ENCODE peak calls at places on chromosomes 5 and 9, in nine cellular contexts. One of them, this sample, is unnamed.

GRCh38 chr5:158463971-158464370 is 605.0 kb upstream of the CLINT1 start:
- DNase-seq in endodermal cell: no peak
- DNase-seq in cardiac muscle cell: no peak
- DNase-seq in heart right ventricle: peak; percentile 20
- DNase-seq in lower lobe of right lung: no peak
- DNase-seq in astrocyte: no peak
- DNase-seq in CD8-positive, alpha-beta T cell: no peak
- DNase-seq in CD4-positive, alpha-beta memory T cell: no peak
- DNase-seq in Panc1: no peak
- DNase-seq in this sample: no peak

GRCh38 chr5:73152411-73153388 is 20.3 kb upstream of the TMEM174 start:
- DNase-seq in astrocyte: no peak
- DNase-seq in lower lobe of right lung: no peak
- DNase-seq in Panc1: no peak
- DNase-seq in CD8-positive, alpha-beta T cell: no peak
- DNase-seq in endodermal cell: peak; percentile 71
- DNase-seq in heart right ventricle: no peak
- DNase-seq in CD4-positive, alpha-beta memory T cell: no peak
- DNase-seq in cardiac muscle cell: no peak
- DNase-seq in this sample: no peak

GRCh38 chr9:111076519-111076918 is 38.2 kb upstream of the LPAR1 start:
- DNase-seq in heart right ventricle: no peak
- DNase-seq in Panc1: no peak
- DNase-seq in CD4-positive, alpha-beta memory T cell: no peak
- DNase-seq in CD8-positive, alpha-beta T cell: no peak
- DNase-seq in endodermal cell: no peak
- DNase-seq in astrocyte: no peak
- DNase-seq in lower lobe of right lung: no peak
- DNase-seq in cardiac muscle cell: no peak
- DNase-seq in this sample: no peak

GRCh38 chr9:33430942-33431341 is 16.5 kb downstream of the AQP3 start:
- DNase-seq in heart right ventricle: no peak
- DNase-seq in CD8-positive, alpha-beta T cell: no peak
- DNase-seq in astrocyte: peak; percentile 42
- DNase-seq in Panc1: no peak
- DNase-seq in endodermal cell: no peak
- DNase-seq in CD4-positive, alpha-beta memory T cell: no peak
- DNase-seq in lower lobe of right lung: no peak
- DNase-seq in cardiac muscle cell: no peak
- DNase-seq in this sample: no peak

GRCh38 chr5:154316223-154316967 is 125.9 kb downstream of the GALNT10 start:
- DNase-seq in Panc1: no peak
- DNase-seq in astrocyte: no peak
- DNase-seq in CD8-positive, alpha-beta T cell: no peak
- DNase-seq in cardiac muscle cell: no peak
- DNase-seq in lower lobe of right lung: no peak
- DNase-seq in CD4-positive, alpha-beta memory T cell: no peak
- DNase-seq in heart right ventricle: no peak
- DNase-seq in endodermal cell: no peak
- DNase-seq in this sample: no peak

GRCh38 chr9:136965771-136966484 is 11.4 kb upstream of the PTGDS start:
- DNase-seq in CD8-positive, alpha-beta T cell: peak; percentile 73
- DNase-seq in Panc1: no peak
- DNase-seq in endodermal cell: no peak
- DNase-seq in heart right ventricle: peak; percentile 15
- DNase-seq in lower lobe of right lung: no peak
- DNase-seq in CD4-positive, alpha-beta memory T cell: peak; percentile 71
- DNase-seq in astrocyte: no peak
- DNase-seq in cardiac muscle cell: no peak
- DNase-seq in this sample: peak; percentile 24

GRCh38 chr5:107501965-107502691 is 168.6 kb downstream of the EFNA5 start:
- DNase-seq in astrocyte: no peak
- DNase-seq in CD8-positive, alpha-beta T cell: no peak
- DNase-seq in heart right ventricle: no peak
- DNase-seq in lower lobe of right lung: no peak
- DNase-seq in CD4-positive, alpha-beta memory T cell: no peak
- DNase-seq in cardiac muscle cell: no peak
- DNase-seq in Panc1: no peak
- DNase-seq in endodermal cell: no peak
- DNase-seq in this sample: no peak

GRCh38 chr9:124206391-124206790 is 51.4 kb upstream of the NEK6 start:
- DNase-seq in Panc1: no peak
- DNase-seq in heart right ventricle: no peak
- DNase-seq in cardiac muscle cell: no peak
- DNase-seq in CD4-positive, alpha-beta memory T cell: no peak
- DNase-seq in lower lobe of right lung: no peak
- DNase-seq in astrocyte: no peak
- DNase-seq in CD8-positive, alpha-beta T cell: no peak
- DNase-seq in endodermal cell: peak; percentile 10
- DNase-seq in this sample: peak; percentile 82

GRCh38 chr5:38453506-38453905 is 102.9 kb downstream of the LIFR start:
- DNase-seq in CD8-positive, alpha-beta T cell: peak; percentile 53
- DNase-seq in Panc1: no peak
- DNase-seq in heart right ventricle: no peak
- DNase-seq in CD4-positive, alpha-beta memory T cell: peak; percentile 72
- DNase-seq in astrocyte: no peak
- DNase-seq in endodermal cell: no peak
- DNase-seq in cardiac muscle cell: no peak
- DNase-seq in lower lobe of right lung: no peak
- DNase-seq in this sample: peak; percentile 91

GRCh38 chr5:157076558-157076957 is 17.6 kb upstream of the HAVCR1 start:
- DNase-seq in heart right ventricle: no peak
- DNase-seq in CD8-positive, alpha-beta T cell: no peak
- DNase-seq in lower lobe of right lung: no peak
- DNase-seq in Panc1: no peak
- DNase-seq in CD4-positive, alpha-beta memory T cell: no peak
- DNase-seq in astrocyte: peak; percentile 49
- DNase-seq in cardiac muscle cell: no peak
- DNase-seq in endodermal cell: no peak
- DNase-seq in this sample: no peak

GRCh38 chr5:41542183-41542582 is 31.8 kb upstream of the PLCXD3 start:
- DNase-seq in CD4-positive, alpha-beta memory T cell: no peak
- DNase-seq in cardiac muscle cell: no peak
- DNase-seq in Panc1: no peak
- DNase-seq in CD8-positive, alpha-beta T cell: no peak
- DNase-seq in heart right ventricle: peak; percentile 9
- DNase-seq in astrocyte: no peak
- DNase-seq in lower lobe of right lung: no peak
- DNase-seq in endodermal cell: no peak
- DNase-seq in this sample: no peak

GRCh38 chr5:156201793-156202388 is 125.1 kb upstream of the SGCD start:
- DNase-seq in CD8-positive, alpha-beta T cell: no peak
- DNase-seq in endodermal cell: no peak
- DNase-seq in CD4-positive, alpha-beta memory T cell: no peak
- DNase-seq in lower lobe of right lung: no peak
- DNase-seq in cardiac muscle cell: no peak
- DNase-seq in Panc1: no peak
- DNase-seq in heart right ventricle: no peak
- DNase-seq in astrocyte: peak; percentile 73
- DNase-seq in this sample: no peak

GRCh38 chr5:10310073-10310779 is 2.5 kb upstream of the CMBL start:
- DNase-seq in heart right ventricle: no peak
- DNase-seq in endodermal cell: no peak
- DNase-seq in Panc1: no peak
- DNase-seq in cardiac muscle cell: no peak
- DNase-seq in lower lobe of right lung: no peak
- DNase-seq in CD4-positive, alpha-beta memory T cell: no peak
- DNase-seq in CD8-positive, alpha-beta T cell: no peak
- DNase-seq in astrocyte: peak; percentile 48
- DNase-seq in this sample: no peak

GRCh38 chr5:176414704-176415103 is 1.6 kb downstream of the CLTB start:
- DNase-seq in heart right ventricle: no peak
- DNase-seq in CD4-positive, alpha-beta memory T cell: no peak
- DNase-seq in cardiac muscle cell: no peak
- DNase-seq in endodermal cell: no peak
- DNase-seq in Panc1: no peak
- DNase-seq in lower lobe of right lung: no peak
- DNase-seq in CD8-positive, alpha-beta T cell: no peak
- DNase-seq in astrocyte: no peak
- DNase-seq in this sample: no peak

GRCh38 chr5:176413709-176414191 is 2.6 kb downstream of the CLTB start:
- DNase-seq in lower lobe of right lung: no peak
- DNase-seq in astrocyte: no peak
- DNase-seq in heart right ventricle: no peak
- DNase-seq in endodermal cell: no peak
- DNase-seq in CD8-positive, alpha-beta T cell: no peak
- DNase-seq in Panc1: no peak
- DNase-seq in cardiac muscle cell: no peak
- DNase-seq in CD4-positive, alpha-beta memory T cell: no peak
- DNase-seq in this sample: no peak

GRCh38 chr5:176415240-176416122 is 858 bp downstream of the CLTB start:
- DNase-seq in cardiac muscle cell: peak; percentile 39
- DNase-seq in CD4-positive, alpha-beta memory T cell: no peak
- DNase-seq in endodermal cell: peak; percentile 73
- DNase-seq in heart right ventricle: no peak
- DNase-seq in Panc1: no peak
- DNase-seq in CD8-positive, alpha-beta T cell: no peak
- DNase-seq in lower lobe of right lung: peak; percentile 60
- DNase-seq in astrocyte: peak; percentile 43
- DNase-seq in this sample: peak; percentile 18

GRCh38 chr5:176412517-176413254 is 3.7 kb downstream of the CLTB start:
- DNase-seq in Panc1: no peak
- DNase-seq in CD4-positive, alpha-beta memory T cell: no peak
- DNase-seq in lower lobe of right lung: no peak
- DNase-seq in cardiac muscle cell: no peak
- DNase-seq in CD8-positive, alpha-beta T cell: no peak
- DNase-seq in endodermal cell: no peak
- DNase-seq in heart right ventricle: no peak
- DNase-seq in astrocyte: no peak
- DNase-seq in this sample: no peak

GRCh38 chr5:176413255-176413565 is 3.1 kb downstream of the CLTB start:
- DNase-seq in heart right ventricle: peak; percentile 40
- DNase-seq in astrocyte: no peak
- DNase-seq in endodermal cell: no peak
- DNase-seq in cardiac muscle cell: no peak
- DNase-seq in CD4-positive, alpha-beta memory T cell: no peak
- DNase-seq in lower lobe of right lung: no peak
- DNase-seq in CD8-positive, alpha-beta T cell: no peak
- DNase-seq in Panc1: no peak
- DNase-seq in this sample: no peak
- H3K27ac ChIP-seq in heart right ventricle: peak overlapping the region; percentile 40
- H3K27ac ChIP-seq in astrocyte: no peak overlapping the region
- H3K27ac ChIP-seq in endodermal cell: no peak overlapping the region
- H3K27ac ChIP-seq in cardiac muscle cell: peak overlapping the region; percentile 43
- H3K27ac ChIP-seq in CD4-positive, alpha-beta memory T cell: no peak overlapping the region
- H3K27ac ChIP-seq in lower lobe of right lung: peak overlapping the region; percentile 36
- H3K27ac ChIP-seq in CD8-positive, alpha-beta T cell: no peak overlapping the region
- H3K27ac ChIP-seq in Panc1: no peak overlapping the region
- H3K27ac ChIP-seq in this sample: no peak overlapping the region

DNA sequence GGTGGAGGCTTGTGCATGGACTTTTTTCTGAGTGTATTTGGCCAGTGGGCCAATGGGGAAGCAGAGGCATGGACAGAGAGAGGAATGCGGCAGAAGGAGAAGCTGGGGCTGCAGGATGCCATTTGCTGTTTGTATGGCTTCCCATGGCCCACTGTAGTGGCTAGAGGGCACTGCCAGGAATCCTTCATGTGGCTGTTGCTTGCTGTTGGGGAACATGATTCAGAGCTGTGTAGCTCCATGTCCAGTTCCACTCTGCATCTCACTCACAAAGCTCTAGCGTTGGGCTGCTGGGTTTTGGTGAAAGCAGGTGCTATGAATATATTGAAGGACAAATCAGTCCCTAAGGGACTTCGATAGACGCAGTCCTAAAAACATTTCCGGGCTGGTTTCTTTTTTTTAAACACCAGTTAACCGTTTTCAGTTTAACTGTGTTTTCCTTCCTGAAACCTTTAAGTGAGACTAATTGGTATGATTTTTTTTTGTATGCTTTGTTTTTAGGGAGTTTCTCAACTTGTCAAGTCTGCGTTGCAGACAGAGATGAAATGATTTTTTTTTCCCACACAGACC is 51.3 kb downstream of the SLC22A5 start:
- DNase-seq in heart right ventricle: no peak
- DNase-seq in Panc1: no peak
- DNase-seq in CD4-positive, alpha-beta memory T cell: peak; percentile 55
- DNase-seq in CD8-positive, alpha-beta T cell: no peak
- DNase-seq in cardiac muscle cell: no peak
- DNase-seq in astrocyte: no peak
- DNase-seq in endodermal cell: no peak
- DNase-seq in lower lobe of right lung: no peak
- DNase-seq in this sample: peak; percentile 94
- H3K27ac ChIP-seq in heart right ventricle: peak overlapping the region; percentile 80
- H3K27ac ChIP-seq in Panc1: peak overlapping the region; percentile 73
- H3K27ac ChIP-seq in CD4-positive, alpha-beta memory T cell: peak overlapping the region; percentile 71
- H3K27ac ChIP-seq in CD8-positive, alpha-beta T cell: peak overlapping the region; percentile 38
- H3K27ac ChIP-seq in cardiac muscle cell: no peak overlapping the region
- H3K27ac ChIP-seq in astrocyte: no peak overlapping the region
- H3K27ac ChIP-seq in endodermal cell: no peak overlapping the region
- H3K27ac ChIP-seq in lower lobe of right lung: peak overlapping the region; percentile 89
- H3K27ac ChIP-seq in this sample: peak overlapping the region; percentile 96

GRCh38 chr9:21574261-21574660 is 92.1 kb upstream of the IFNE start:
- DNase-seq in CD8-positive, alpha-beta T cell: no peak
- DNase-seq in cardiac muscle cell: no peak
- DNase-seq in astrocyte: no peak
- DNase-seq in heart right ventricle: no peak
- DNase-seq in Panc1: no peak
- DNase-seq in lower lobe of right lung: no peak
- DNase-seq in endodermal cell: no peak
- DNase-seq in CD4-positive, alpha-beta memory T cell: no peak
- DNase-seq in this sample: no peak
- H3K27ac ChIP-seq in CD8-positive, alpha-beta T cell: no peak overlapping the region
- H3K27ac ChIP-seq in cardiac muscle cell: no peak overlapping the region
- H3K27ac ChIP-seq in astrocyte: no peak overlapping the region
- H3K27ac ChIP-seq in heart right ventricle: no peak overlapping the region
- H3K27ac ChIP-seq in Panc1: peak overlapping the region; percentile 100
- H3K27ac ChIP-seq in lower lobe of right lung: no peak overlapping the region
- H3K27ac ChIP-seq in endodermal cell: no peak overlapping the region
- H3K27ac ChIP-seq in CD4-positive, alpha-beta memory T cell: no peak overlapping the region
- H3K27ac ChIP-seq in this sample: no peak overlapping the region

DNA sequence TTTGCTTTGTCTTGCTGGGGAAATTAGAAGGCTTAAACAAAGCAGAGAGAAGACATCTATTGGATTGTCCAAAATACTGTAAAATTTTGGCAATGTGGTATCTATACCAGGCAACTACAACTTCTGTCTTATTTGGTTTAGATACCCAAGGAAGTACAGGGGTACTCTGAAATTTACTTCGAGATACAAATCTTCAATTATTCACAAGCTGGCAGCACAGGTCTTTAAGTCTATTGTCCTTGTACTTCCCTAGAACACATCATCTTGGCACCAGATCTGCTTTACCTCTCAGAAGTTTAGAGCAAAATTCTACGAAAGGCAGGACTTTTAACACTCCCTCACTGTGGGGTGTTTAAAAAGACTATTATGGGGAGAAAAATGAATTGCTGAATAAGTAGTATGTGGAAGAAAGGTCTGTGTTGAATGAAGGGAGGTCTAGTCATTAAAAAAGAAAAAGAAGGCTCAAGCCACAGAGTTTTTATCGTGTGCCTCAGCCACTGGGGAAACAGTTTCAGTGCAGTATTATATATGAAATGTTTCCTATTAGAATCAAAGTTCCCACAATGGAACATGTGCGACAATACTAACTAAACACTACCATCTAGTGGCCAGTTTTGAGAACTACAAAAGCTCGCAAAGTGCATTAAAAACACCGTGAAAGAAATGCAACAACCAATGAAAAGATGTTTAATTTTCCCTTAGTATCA is 93.7 kb downstream of the PDE4D start:
- DNase-seq in astrocyte: peak; percentile 18
- DNase-seq in Panc1: peak; percentile 59
- DNase-seq in heart right ventricle: no peak
- DNase-seq in endodermal cell: peak; percentile 52
- DNase-seq in cardiac muscle cell: peak; percentile 52
- DNase-seq in lower lobe of right lung: no peak
- DNase-seq in CD8-positive, alpha-beta T cell: no peak
- DNase-seq in CD4-positive, alpha-beta memory T cell: no peak
- DNase-seq in this sample: peak; percentile 78
- H3K27ac ChIP-seq in astrocyte: no peak overlapping the region
- H3K27ac ChIP-seq in Panc1: no peak overlapping the region
- H3K27ac ChIP-seq in heart right ventricle: no peak overlapping the region
- H3K27ac ChIP-seq in endodermal cell: no peak overlapping the region
- H3K27ac ChIP-seq in cardiac muscle cell: no peak overlapping the region
- H3K27ac ChIP-seq in lower lobe of right lung: no peak overlapping the region
- H3K27ac ChIP-seq in CD8-positive, alpha-beta T cell: no peak overlapping the region
- H3K27ac ChIP-seq in CD4-positive, alpha-beta memory T cell: no peak overlapping the region
- H3K27ac ChIP-seq in this sample: peak overlapping the region; percentile 59